ENCODE peak calls at places on chromosome 21, in five cellular contexts. X, J, V, R and N are unnamed samples.

GRCh38 chr21:44771896-44772525 is 29.6 kb downstream of the UBE2G2 start:
- DNase-seq in X (no peak), J (no peak), V (no peak), R (no peak), N (no peak)

GRCh38 chr21:45830720-45831366 is 150.7 kb upstream of the COL6A1 start:
- DNase-seq in X (no peak), J (no peak), V (peak; percentile 43), R (no peak), N (no peak)

GRCh38 chr21:34877485-34878128 is 171.5 kb downstream of the RUNX1 start:
- DNase-seq in X (no peak), J (no peak), V (peak; percentile 89), R (no peak), N (no peak)

GRCh38 chr21:28615276-28615675 is 377.4 kb downstream of the LTN1 start:
- DNase-seq in X (no peak), J (no peak), V (no peak), R (no peak), N (no peak)

GRCh38 chr21:46095814-46096595 is 1.9 kb upstream of the COL6A2 start:
- DNase-seq in X (no peak), J (no peak), V (no peak), R (peak; percentile 21), N (no peak)

GRCh38 chr21:45439171-45439872 is 34.4 kb downstream of the COL18A1 start:
- DNase-seq in X (peak; percentile 82), J (peak; percentile 97), V (peak; percentile 70), R (peak; percentile 90), N (peak; percentile 88)

GRCh38 chr21:32350211-32350980 is 42.4 kb downstream of the URB1 start:
- DNase-seq in X (no peak), J (no peak), V (no peak), R (no peak), N (no peak)

GRCh38 chr21:27168084-27168483 is 201.2 kb upstream of the ADAMTS5 start:
- DNase-seq in X (no peak), J (no peak), V (no peak), R (no peak), N (no peak)